ENCODE peak calls at places on chromosome 4, in nine cellular contexts. One of them, this sample, is unnamed.

GRCh38 chr4:6699903-6700302 is 6.2 kb downstream of the S100P start:
- DNase-seq in CD4-positive, alpha-beta T cell: no peak
- DNase-seq in dorsolateral prefrontal cortex: no peak
- DNase-seq in uterus: no peak
- DNase-seq in testis: no peak
- DNase-seq in heart right ventricle: no peak
- DNase-seq in AG09319: no peak
- DNase-seq in mesothelial cell of epicardium: no peak
- DNase-seq in prostate gland: no peak
- DNase-seq in this sample: no peak

GRCh38 chr4:160180206-160180605 is 1077.3 kb downstream of the RAPGEF2 start:
- DNase-seq in CD4-positive, alpha-beta T cell: no peak
- DNase-seq in dorsolateral prefrontal cortex: no peak
- DNase-seq in uterus: no peak
- DNase-seq in testis: no peak
- DNase-seq in heart right ventricle: no peak
- DNase-seq in AG09319: no peak
- DNase-seq in mesothelial cell of epicardium: no peak
- DNase-seq in prostate gland: no peak
- DNase-seq in this sample: no peak

GRCh38 chr4:635851-636627 is 10.7 kb downstream of the PDE6B start:
- DNase-seq in CD4-positive, alpha-beta T cell: no peak
- DNase-seq in dorsolateral prefrontal cortex: peak; percentile 36
- DNase-seq in uterus: no peak
- DNase-seq in testis: no peak
- DNase-seq in heart right ventricle: no peak
- DNase-seq in AG09319: no peak
- DNase-seq in mesothelial cell of epicardium: no peak
- DNase-seq in prostate gland: no peak
- DNase-seq in this sample: no peak

GRCh38 chr4:4812145-4812782 is 47.2 kb upstream of the MSX1 start:
- DNase-seq in CD4-positive, alpha-beta T cell: no peak
- DNase-seq in dorsolateral prefrontal cortex: no peak
- DNase-seq in uterus: no peak
- DNase-seq in testis: no peak
- DNase-seq in heart right ventricle: no peak
- DNase-seq in AG09319: no peak
- DNase-seq in mesothelial cell of epicardium: no peak
- DNase-seq in prostate gland: no peak
- DNase-seq in this sample: no peak

GRCh38 chr4:162706051-162706450 is 460.6 kb downstream of the NAF1 start:
- DNase-seq in CD4-positive, alpha-beta T cell: no peak
- DNase-seq in dorsolateral prefrontal cortex: no peak
- DNase-seq in uterus: no peak
- DNase-seq in testis: no peak
- DNase-seq in heart right ventricle: no peak
- DNase-seq in AG09319: no peak
- DNase-seq in mesothelial cell of epicardium: no peak
- DNase-seq in prostate gland: no peak
- DNase-seq in this sample: no peak

GRCh38 chr4:138234254-138234653 is 7.9 kb downstream of the SLC7A11 start:
- DNase-seq in CD4-positive, alpha-beta T cell: no peak
- DNase-seq in dorsolateral prefrontal cortex: no peak
- DNase-seq in uterus: no peak
- DNase-seq in testis: no peak
- DNase-seq in heart right ventricle: no peak
- DNase-seq in AG09319: no peak
- DNase-seq in mesothelial cell of epicardium: no peak
- DNase-seq in prostate gland: no peak
- DNase-seq in this sample: no peak

GRCh38 chr4:99801005-99801699 is 15.5 kb upstream of the DAPP1 start:
- DNase-seq in CD4-positive, alpha-beta T cell: no peak
- DNase-seq in dorsolateral prefrontal cortex: no peak
- DNase-seq in uterus: no peak
- DNase-seq in testis: no peak
- DNase-seq in heart right ventricle: no peak
- DNase-seq in AG09319: no peak
- DNase-seq in mesothelial cell of epicardium: no peak
- DNase-seq in prostate gland: no peak
- DNase-seq in this sample: no peak

GRCh38 chr4:40038972-40039371 is 17.7 kb upstream of the N4BP2 start:
- DNase-seq in CD4-positive, alpha-beta T cell: no peak
- DNase-seq in dorsolateral prefrontal cortex: no peak
- DNase-seq in uterus: no peak
- DNase-seq in testis: no peak
- DNase-seq in heart right ventricle: no peak
- DNase-seq in AG09319: no peak
- DNase-seq in mesothelial cell of epicardium: no peak
- DNase-seq in prostate gland: no peak
- DNase-seq in this sample: no peak

DNA sequence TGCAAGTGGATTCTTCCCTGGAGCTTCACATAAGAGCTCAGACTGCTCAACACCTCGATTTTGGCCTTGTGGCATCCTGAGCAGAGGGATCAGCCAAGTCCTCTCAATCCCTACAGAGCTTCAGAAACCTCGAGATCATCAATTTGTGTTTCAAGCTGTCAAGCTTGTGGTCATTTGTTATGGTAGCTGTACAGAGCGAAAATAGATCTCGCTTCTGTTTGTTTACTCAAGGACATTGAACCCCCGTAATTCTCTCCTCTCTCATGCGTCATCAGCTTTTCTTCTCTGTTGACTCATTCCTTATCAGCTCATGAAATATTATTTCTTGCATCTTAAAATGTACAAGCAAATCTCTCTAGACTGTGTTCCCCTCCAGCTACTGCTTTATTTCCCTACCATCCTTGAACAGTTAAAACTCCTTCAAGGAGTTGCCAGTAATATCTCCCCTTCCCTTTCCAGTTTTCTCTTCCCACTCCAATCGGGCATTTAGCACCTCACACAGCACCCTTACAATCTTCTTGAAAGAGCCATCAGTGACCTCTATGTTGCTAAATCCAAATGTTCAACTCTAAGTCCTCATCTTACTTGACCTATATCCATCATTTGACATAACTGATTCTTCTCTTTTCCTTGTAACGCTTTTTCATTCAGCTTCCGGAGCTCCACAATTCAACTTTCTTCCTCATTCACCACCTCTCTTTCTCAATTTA is 106.2 kb upstream of the FAT1 start:
- DNase-seq in CD4-positive, alpha-beta T cell: no peak
- DNase-seq in dorsolateral prefrontal cortex: no peak
- DNase-seq in uterus: no peak
- DNase-seq in testis: no peak
- DNase-seq in heart right ventricle: no peak
- DNase-seq in AG09319: no peak
- DNase-seq in mesothelial cell of epicardium: no peak
- DNase-seq in prostate gland: no peak
- DNase-seq in this sample: no peak
- TF ChIP-seq CTCF in CD4-positive, alpha-beta T cell: no peak
- TF ChIP-seq CTCF in dorsolateral prefrontal cortex: no peak
- TF ChIP-seq CTCF in uterus: no peak
- TF ChIP-seq CTCF in testis: no peak
- TF ChIP-seq CTCF in heart right ventricle: no peak
- TF ChIP-seq CTCF in AG09319: no peak
- TF ChIP-seq CTCF in mesothelial cell of epicardium: no peak
- TF ChIP-seq CTCF in prostate gland: no peak
- TF ChIP-seq CTCF in this sample: no peak

GRCh38 chr4:140277576-140277975 is 95.9 kb upstream of the SCOC start:
- DNase-seq in CD4-positive, alpha-beta T cell: no peak
- DNase-seq in dorsolateral prefrontal cortex: no peak
- DNase-seq in uterus: no peak
- DNase-seq in testis: no peak
- DNase-seq in heart right ventricle: no peak
- DNase-seq in AG09319: no peak
- DNase-seq in mesothelial cell of epicardium: no peak
- DNase-seq in prostate gland: no peak
- DNase-seq in this sample: no peak

GRCh38 chr4:140284449-140284848 is 89.0 kb upstream of the SCOC start:
- DNase-seq in CD4-positive, alpha-beta T cell: no peak
- DNase-seq in dorsolateral prefrontal cortex: no peak
- DNase-seq in uterus: no peak
- DNase-seq in testis: no peak
- DNase-seq in heart right ventricle: no peak
- DNase-seq in AG09319: no peak
- DNase-seq in mesothelial cell of epicardium: no peak
- DNase-seq in prostate gland: no peak
- DNase-seq in this sample: no peak

GRCh38 chr4:140286503-140286902 is 86.9 kb upstream of the SCOC start:
- DNase-seq in CD4-positive, alpha-beta T cell: no peak
- DNase-seq in dorsolateral prefrontal cortex: peak; percentile 71
- DNase-seq in uterus: peak; percentile 21
- DNase-seq in testis: peak; percentile 86
- DNase-seq in heart right ventricle: no peak
- DNase-seq in AG09319: peak; percentile 69
- DNase-seq in mesothelial cell of epicardium: no peak
- DNase-seq in prostate gland: no peak
- DNase-seq in this sample: peak; percentile 38

GRCh38 chr4:140281828-140282227 is 91.6 kb upstream of the SCOC start:
- DNase-seq in CD4-positive, alpha-beta T cell: no peak
- DNase-seq in dorsolateral prefrontal cortex: no peak
- DNase-seq in uterus: no peak
- DNase-seq in testis: no peak
- DNase-seq in heart right ventricle: no peak
- DNase-seq in AG09319: no peak
- DNase-seq in mesothelial cell of epicardium: no peak
- DNase-seq in prostate gland: no peak
- DNase-seq in this sample: no peak
- TF ChIP-seq CTCF in CD4-positive, alpha-beta T cell: no peak
- TF ChIP-seq CTCF in dorsolateral prefrontal cortex: no peak
- TF ChIP-seq CTCF in uterus: no peak
- TF ChIP-seq CTCF in testis: no peak
- TF ChIP-seq CTCF in heart right ventricle: no peak
- TF ChIP-seq CTCF in AG09319: no peak
- TF ChIP-seq CTCF in mesothelial cell of epicardium: no peak
- TF ChIP-seq CTCF in prostate gland: no peak
- TF ChIP-seq CTCF in this sample: no peak

GRCh38 chr4:78057135-78057599 is at the start of gene FRAS1:
- DNase-seq in CD4-positive, alpha-beta T cell: no peak
- DNase-seq in dorsolateral prefrontal cortex: peak; percentile 55
- DNase-seq in uterus: peak; percentile 14
- DNase-seq in testis: peak; percentile 26
- DNase-seq in heart right ventricle: peak; percentile 38
- DNase-seq in AG09319: no peak
- DNase-seq in mesothelial cell of epicardium: peak; percentile 56
- DNase-seq in prostate gland: peak; percentile 43
- DNase-seq in this sample: peak; percentile 75

GRCh38 chr4:78057600-78058560 is 757 bp downstream of the FRAS1 start:
- DNase-seq in CD4-positive, alpha-beta T cell: no peak
- DNase-seq in dorsolateral prefrontal cortex: peak; percentile 67
- DNase-seq in uterus: peak; percentile 30
- DNase-seq in testis: peak; percentile 42
- DNase-seq in heart right ventricle: peak; percentile 23
- DNase-seq in AG09319: no peak
- DNase-seq in mesothelial cell of epicardium: peak; percentile 28
- DNase-seq in prostate gland: peak; percentile 61
- DNase-seq in this sample: peak; percentile 60

GRCh38 chr4:78058591-78059523 is 1.7 kb downstream of the FRAS1 start:
- DNase-seq in CD4-positive, alpha-beta T cell: no peak
- DNase-seq in dorsolateral prefrontal cortex: peak; percentile 45
- DNase-seq in uterus: peak; percentile 20
- DNase-seq in testis: peak; percentile 31
- DNase-seq in heart right ventricle: peak; percentile 28
- DNase-seq in AG09319: no peak
- DNase-seq in mesothelial cell of epicardium: peak; percentile 41
- DNase-seq in prostate gland: peak; percentile 50
- DNase-seq in this sample: peak; percentile 64

GRCh38 chr4:78059938-78060337 is 2.8 kb downstream of the FRAS1 start:
- DNase-seq in CD4-positive, alpha-beta T cell: no peak
- DNase-seq in dorsolateral prefrontal cortex: no peak
- DNase-seq in uterus: no peak
- DNase-seq in testis: no peak
- DNase-seq in heart right ventricle: no peak
- DNase-seq in AG09319: no peak
- DNase-seq in mesothelial cell of epicardium: no peak
- DNase-seq in prostate gland: no peak
- DNase-seq in this sample: no peak

GRCh38 chr4:78059524-78059889 is 2.4 kb downstream of the FRAS1 start:
- DNase-seq in CD4-positive, alpha-beta T cell: no peak
- DNase-seq in dorsolateral prefrontal cortex: no peak
- DNase-seq in uterus: no peak
- DNase-seq in testis: peak; percentile 70
- DNase-seq in heart right ventricle: peak; percentile 39
- DNase-seq in AG09319: peak; percentile 44
- DNase-seq in mesothelial cell of epicardium: no peak
- DNase-seq in prostate gland: peak; percentile 85
- DNase-seq in this sample: peak; percentile 53
- TF ChIP-seq CTCF in CD4-positive, alpha-beta T cell: no peak
- TF ChIP-seq CTCF in dorsolateral prefrontal cortex: peak; percentile 54
- TF ChIP-seq CTCF in uterus: no peak
- TF ChIP-seq CTCF in testis: peak; percentile 29
- TF ChIP-seq CTCF in heart right ventricle: peak; percentile 63
- TF ChIP-seq CTCF in AG09319: peak; percentile 76
- TF ChIP-seq CTCF in mesothelial cell of epicardium: peak; percentile 65
- TF ChIP-seq CTCF in prostate gland: no peak
- TF ChIP-seq CTCF in this sample: peak; percentile 59

GRCh38 chr4:2402453-2402852 is 16.0 kb downstream of the ZFYVE28 start:
- DNase-seq in CD4-positive, alpha-beta T cell: no peak
- DNase-seq in dorsolateral prefrontal cortex: no peak
- DNase-seq in uterus: no peak
- DNase-seq in testis: no peak
- DNase-seq in heart right ventricle: no peak
- DNase-seq in AG09319: no peak
- DNase-seq in mesothelial cell of epicardium: no peak
- DNase-seq in prostate gland: no peak
- DNase-seq in this sample: no peak

GRCh38 chr4:2402941-2403340 is 15.5 kb downstream of the ZFYVE28 start:
- DNase-seq in CD4-positive, alpha-beta T cell: no peak
- DNase-seq in dorsolateral prefrontal cortex: no peak
- DNase-seq in uterus: no peak
- DNase-seq in testis: no peak
- DNase-seq in heart right ventricle: no peak
- DNase-seq in AG09319: no peak
- DNase-seq in mesothelial cell of epicardium: no peak
- DNase-seq in prostate gland: no peak
- DNase-seq in this sample: no peak

GRCh38 chr4:2400841-2401609 is 17.4 kb downstream of the ZFYVE28 start:
- DNase-seq in CD4-positive, alpha-beta T cell: no peak
- DNase-seq in dorsolateral prefrontal cortex: no peak
- DNase-seq in uterus: no peak
- DNase-seq in testis: no peak
- DNase-seq in heart right ventricle: no peak
- DNase-seq in AG09319: no peak
- DNase-seq in mesothelial cell of epicardium: no peak
- DNase-seq in prostate gland: no peak
- DNase-seq in this sample: no peak

GRCh38 chr4:2401610-2401983 is 16.8 kb downstream of the ZFYVE28 start:
- DNase-seq in CD4-positive, alpha-beta T cell: no peak
- DNase-seq in dorsolateral prefrontal cortex: no peak
- DNase-seq in uterus: no peak
- DNase-seq in testis: no peak
- DNase-seq in heart right ventricle: no peak
- DNase-seq in AG09319: no peak
- DNase-seq in mesothelial cell of epicardium: no peak
- DNase-seq in prostate gland: no peak
- DNase-seq in this sample: no peak

DNA sequence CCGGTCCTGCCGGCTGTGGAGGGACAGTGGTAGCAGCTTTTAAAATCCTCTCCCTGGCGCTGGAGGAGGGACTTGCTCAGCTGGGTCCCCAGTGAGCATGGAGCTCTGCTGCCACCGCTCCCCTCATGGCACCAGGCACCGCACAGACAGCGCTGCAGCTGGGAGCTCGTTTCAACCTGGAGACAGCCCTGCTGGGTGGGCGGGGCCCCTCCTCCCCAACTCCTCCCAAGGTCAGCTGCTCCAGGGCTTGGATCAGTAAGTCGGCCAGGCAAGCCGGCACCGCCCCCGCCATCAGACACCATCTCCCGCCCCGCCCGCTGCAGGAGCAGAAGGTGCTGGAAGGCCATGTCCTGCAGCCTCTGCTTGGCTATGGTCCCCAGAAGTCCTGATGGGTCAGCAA is 16.4 kb downstream of the ZFYVE28 start:
- DNase-seq in CD4-positive, alpha-beta T cell: no peak
- DNase-seq in dorsolateral prefrontal cortex: peak; percentile 78
- DNase-seq in uterus: peak; percentile 56
- DNase-seq in testis: peak; percentile 96
- DNase-seq in heart right ventricle: peak; percentile 57
- DNase-seq in AG09319: no peak
- DNase-seq in mesothelial cell of epicardium: no peak
- DNase-seq in prostate gland: peak; percentile 67
- DNase-seq in this sample: peak; percentile 60
- TF ChIP-seq CTCF in CD4-positive, alpha-beta T cell: no peak
- TF ChIP-seq CTCF in dorsolateral prefrontal cortex: no peak
- TF ChIP-seq CTCF in uterus: no peak
- TF ChIP-seq CTCF in testis: no peak
- TF ChIP-seq CTCF in heart right ventricle: no peak
- TF ChIP-seq CTCF in AG09319: no peak
- TF ChIP-seq CTCF in mesothelial cell of epicardium: no peak
- TF ChIP-seq CTCF in prostate gland: no peak
- TF ChIP-seq CTCF in this sample: no peak

This sample was measured in glutamatergic neuron.